ENCODE peak calls at places on chromosome 15, in seven cellular contexts. G, H, Z, B, T, N and C are unnamed samples.

GRCh38 chr15:36422631-36423030 is 156.8 kb upstream of the CDIN1 start:
- DNase-seq in H (no peak), Z (no peak), G (no peak), T (no peak), N (peak), B (no peak), C (no peak)

GRCh38 chr15:67114846-67115521 is 49.6 kb downstream of the SMAD3 start:
- DNase-seq in B (no peak), H (no peak), G (no peak), N (no peak), Z (no peak), T (no peak), C (no peak)

GRCh38 chr15:43232289-43232874 is 11.6 kb upstream of the EPB42 start:
- DNase-seq in B (no peak), H (no peak), N (no peak), Z (no peak), G (no peak), T (no peak), C (no peak)

GRCh38 chr15:28895566-28895965 is 9.8 kb downstream of the APBA2 start:
- DNase-seq in N (no peak), Z (peak), G (no peak), T (no peak), B (no peak), H (no peak), C (no peak)

GRCh38 chr15:42843699-42844098 is 76.9 kb downstream of the TTBK2 start:
- DNase-seq in G (no peak), Z (no peak), H (no peak), N (no peak), B (no peak), T (no peak), C (no peak)

GRCh38 chr15:39110746-39111145 is 470.1 kb upstream of the THBS1 start:
- DNase-seq in Z (no peak), G (no peak), H (no peak), B (no peak), N (no peak), T (no peak), C (no peak)

GRCh38 chr15:20644896-20645295 is 103.3 kb upstream of the GOLGA6L6 start:
- DNase-seq in B (no peak), H (no peak), T (no peak), Z (no peak), N (no peak), G (no peak), C (no peak)

GRCh38 chr15:77118787-77119410 is 48.0 kb upstream of the TSPAN3 start:
- DNase-seq in N (peak), G (no peak), T (no peak), B (peak), Z (peak), H (peak), C (peak)

GRCh38 chr15:74311734-74312444 is 55.6 kb downstream of the CYP11A1 start:
- DNase-seq in N (peak), G (peak), Z (peak), T (no peak), B (no peak), H (peak), C (peak)

GRCh38 chr15:29475096-29475495 is 205.5 kb upstream of the NSMCE3 start:
- DNase-seq in T (no peak), H (no peak), Z (no peak), B (no peak), G (no peak), N (no peak), C (no peak)

GRCh38 chr15:70214941-70215635 is 117.4 kb upstream of the TLE3 start:
- DNase-seq in B (no peak), Z (no peak), T (no peak), H (no peak), N (no peak), G (no peak), C (no peak)

GRCh38 chr15:42619641-42620371 is 44.4 kb downstream of the STARD9 start:
- DNase-seq in Z (no peak), T (peak), N (no peak), G (no peak), H (no peak), B (no peak), C (no peak)

GRCh38 chr15:101043911-101044624 is 124.9 kb downstream of the LRRK1 start:
- DNase-seq in G (no peak), H (no peak), Z (no peak), N (no peak), T (peak), B (no peak), C (no peak)

GRCh38 chr15:101044625-101045235 is 125.6 kb downstream of the LRRK1 start:
- DNase-seq in N (no peak), G (no peak), Z (no peak), H (no peak), T (peak), B (no peak), C (no peak)

GRCh38 chr15:101045835-101046691 is 126.9 kb downstream of the LRRK1 start:
- DNase-seq in G (no peak), B (no peak), H (no peak), N (no peak), Z (no peak), T (peak), C (no peak)

GRCh38 chr15:101046826-101047225 is 127.7 kb downstream of the LRRK1 start:
- DNase-seq in N (no peak), Z (no peak), G (no peak), B (no peak), H (no peak), T (peak), C (no peak)

GRCh38 chr15:101045236-101045646 is 126.1 kb downstream of the LRRK1 start:
- DNase-seq in T (no peak), G (no peak), H (no peak), Z (no peak), B (no peak), N (no peak), C (no peak)
- TF ChIP-seq JUND in T (no peak), G (no peak), H (no peak), Z (no peak), B (no peak), N (no peak), C (no peak)

GRCh38 chr15:50257924-50258323 is 7.6 kb downstream of the HDC start:
- DNase-seq in N (no peak), B (no peak), T (no peak), G (no peak), H (no peak), Z (no peak), C (no peak)

GRCh38 chr15:50259276-50259675 is 6.2 kb downstream of the HDC start:
- DNase-seq in H (no peak), Z (no peak), N (no peak), B (no peak), T (peak), G (no peak), C (no peak)

GRCh38 chr15:50261979-50262378 is 3.5 kb downstream of the HDC start:
- DNase-seq in T (no peak), Z (no peak), G (peak), N (no peak), H (no peak), B (no peak), C (no peak)

GRCh38 chr15:50262533-50262932 is 3.0 kb downstream of the HDC start:
- DNase-seq in N (no peak), B (no peak), H (no peak), G (no peak), T (no peak), Z (no peak), C (no peak)

GRCh38 chr15:50260969-50261496 is 4.5 kb downstream of the HDC start:
- DNase-seq in T (no peak), N (peak), B (no peak), G (peak), Z (peak), H (no peak), C (no peak)
- TF ChIP-seq JUND in T (no peak), N (no peak), B (no peak), G (peak), Z (no peak), H (no peak), C (no peak)

GRCh38 chr15:45458746-45459403 is 63.7 kb downstream of the SLC30A4 start:
- DNase-seq in H (no peak), B (peak), N (peak), T (peak), G (peak), Z (peak), C (no peak)
- TF ChIP-seq JUND in H (no peak), B (no peak), N (no peak), T (no peak), G (no peak), Z (no peak), C (no peak)

GRCh38 chr15:79308874-79309273 is 2.0 kb upstream of the TMED3 start:
- DNase-seq in Z (no peak), N (no peak), T (no peak), H (no peak), G (no peak), B (no peak), C (no peak)

GRCh38 chr15:79311901-79312553 is 1.1 kb downstream of the TMED3 start:
- DNase-seq in T (no peak), G (no peak), B (peak), N (no peak), Z (peak), H (no peak), C (peak)

GRCh38 chr15:79310985-79311900 is at the start of gene TMED3:
- DNase-seq in G (peak), H (peak), T (peak), B (peak), N (peak), Z (peak), C (peak)

GRCh38 chr15:79307251-79307650 is 3.7 kb upstream of the TMED3 start:
- DNase-seq in G (no peak), B (no peak), Z (no peak), T (no peak), N (no peak), H (no peak), C (no peak)

GRCh38 chr15:79310612-79310984 is 314 bp upstream of the TMED3 start:
- DNase-seq in H (no peak), G (no peak), N (peak), T (no peak), Z (no peak), B (no peak), C (peak)
- TF ChIP-seq JUND in H (no peak), G (no peak), N (no peak), T (no peak), Z (no peak), B (no peak), C (no peak)

GRCh38 chr15:45884755-45885445 is 250.1 kb downstream of the SQOR start:
- DNase-seq in H (no peak), N (no peak), B (no peak), T (no peak), G (no peak), Z (no peak), C (peak)
- TF ChIP-seq JUND in H (no peak), N (no peak), B (no peak), T (no peak), G (no peak), Z (no peak), C (no peak)

DNA sequence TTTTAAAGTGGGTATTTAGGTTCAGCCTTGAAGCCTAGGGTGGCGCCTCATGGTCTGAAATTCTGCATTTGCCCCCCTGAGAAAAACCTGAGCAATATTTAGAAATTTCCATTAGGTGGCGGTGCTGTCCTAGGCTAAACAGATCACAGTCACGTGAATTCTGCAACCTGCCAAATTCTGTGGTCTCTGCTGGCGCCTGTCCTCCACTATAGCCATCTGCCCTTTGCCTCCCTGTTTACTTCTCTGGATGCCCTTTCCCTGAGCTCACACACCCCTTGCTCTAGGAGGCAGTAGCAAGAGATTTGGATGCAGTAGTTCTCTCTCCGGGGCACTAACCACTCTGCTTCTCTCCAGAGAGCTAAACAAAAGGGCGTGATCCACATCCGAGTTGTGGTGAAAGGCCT is 9.1 kb downstream of the MRPS11 start:
- DNase-seq in N (peak), G (peak), B (no peak), H (peak), Z (peak), T (no peak), C (peak)
- TF ChIP-seq JUND in N (no peak), G (peak), B (no peak), H (no peak), Z (no peak), T (no peak), C (no peak)

DNA sequence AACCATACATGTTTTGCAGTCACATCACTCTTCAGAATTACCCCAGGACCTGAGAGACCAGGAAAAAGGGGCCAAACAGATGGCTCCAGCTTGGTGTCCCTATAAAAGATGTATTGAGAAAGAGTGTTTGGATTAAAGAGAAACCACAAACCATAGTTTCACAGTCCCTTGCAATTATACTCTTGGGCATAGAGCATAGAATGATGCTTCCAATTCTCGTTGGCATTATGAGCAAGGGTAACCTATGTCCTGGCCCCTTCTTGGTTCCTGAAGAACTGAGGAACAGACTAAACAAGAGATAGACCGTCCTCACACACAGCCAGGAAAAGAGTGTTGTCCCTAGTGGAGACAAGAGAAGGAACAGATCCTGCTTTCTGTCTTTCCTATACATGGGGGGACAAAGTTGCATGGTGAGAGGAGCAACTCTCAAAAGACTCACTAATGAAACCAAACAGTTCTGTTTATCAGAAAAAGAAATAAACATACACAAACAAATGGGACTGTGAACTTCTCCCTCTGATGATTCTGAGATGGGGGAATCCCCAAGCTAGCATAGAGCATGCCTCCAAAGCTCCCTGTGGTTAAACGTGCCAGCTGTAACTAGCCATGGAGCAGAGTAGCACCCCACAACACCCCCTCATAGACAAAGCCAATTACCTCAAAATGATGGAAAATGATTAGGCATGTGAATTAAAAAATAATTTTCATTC is 908.6 kb downstream of the NTRK3 start:
- DNase-seq in B (no peak), T (no peak), G (no peak), N (no peak), H (no peak), Z (no peak), C (no peak)
- TF ChIP-seq JUND in B (no peak), T (no peak), G (no peak), N (no peak), H (no peak), Z (no peak), C (no peak)